ENCODE peak calls at places on chromosomes 13 and 19, in six cellular contexts. K is fibroblast of lung, H is retinal pigment epithelial cell, M is A549, Z is neural progenitor cell, X is fibroblast of the aortic adventitia. S is an unnamed sample.

GRCh38 chr13:105821337-105821736 is 714.1 kb downstream of the EFNB2 start:
- DNase-seq in K (no peak), Z (no peak), X (no peak), M (no peak), H (no peak), S (no peak)

GRCh38 chr13:95636853-95637252 is 7.7 kb downstream of the DZIP1 start:
- DNase-seq in H (no peak), Z (no peak), M (no peak), X (no peak), K (no peak), S (no peak)

GRCh38 chr19:6020166-6020967 is 42.4 kb upstream of the RANBP3 start:
- DNase-seq in Z (no peak), K (no peak), M (no peak), X (no peak), H (no peak), S (no peak)

GRCh38 chr19:11091343-11092153 is 2.3 kb downstream of the LDLR start:
- DNase-seq in H (peak; percentile 53), K (peak; percentile 99), X (peak; percentile 90), M (peak; percentile 82), Z (no peak), S (peak; percentile 66)

GRCh38 chr19:48702701-48703100 is 6.9 kb downstream of the FUT2 start:
- DNase-seq in X (no peak), H (no peak), K (no peak), M (no peak), Z (no peak), S (no peak)

GRCh38 chr19:18304496-18305312 is 18.2 kb downstream of the LSM4 start:
- DNase-seq in H (peak; percentile 82), M (peak; percentile 79), Z (peak; percentile 76), K (peak; percentile 80), X (peak; percentile 72), S (peak; percentile 89)

GRCh38 chr19:35254341-35255297 is 5.8 kb downstream of the LSR start:
- DNase-seq in Z (no peak), K (no peak), H (no peak), M (no peak), X (no peak), S (no peak)

GRCh38 chr13:30463820-30464495 is 1.8 kb downstream of the HMGB1 start:
- DNase-seq in H (no peak), Z (no peak), M (peak; percentile 46), K (peak; percentile 62), X (peak; percentile 56), S (peak; percentile 57)

GRCh38 chr19:3803114-3803888 is 17.1 kb upstream of the MATK start:
- DNase-seq in H (no peak), K (no peak), X (no peak), Z (no peak), M (no peak), S (no peak)

GRCh38 chr13:99396446-99396845 is 89.2 kb upstream of the GPR183 start:
- DNase-seq in X (no peak), K (no peak), H (no peak), M (no peak), Z (no peak), S (no peak)

GRCh38 chr13:45231722-45232121 is 30.9 kb upstream of the KCTD4 start:
- DNase-seq in K (peak; percentile 64), H (peak; percentile 78), Z (no peak), X (peak; percentile 54), M (no peak), S (no peak)

GRCh38 chr19:10095622-10095947 is 6.9 kb downstream of the ANGPTL6 start:
- DNase-seq in H (no peak), X (no peak), K (no peak), Z (no peak), M (no peak), S (no peak)

GRCh38 chr13:35953537-35954206 is 177.5 kb downstream of the DCLK1 start:
- DNase-seq in M (peak; percentile 48), H (peak; percentile 58), Z (peak; percentile 86), K (peak; percentile 88), X (peak; percentile 95), S (peak; percentile 90)

GRCh38 chr19:48596679-48597465 is 9.7 kb upstream of the SPACA4 start:
- DNase-seq in Z (no peak), X (no peak), H (no peak), K (no peak), M (no peak), S (no peak)

GRCh38 chr19:33385956-33386355 is 12.4 kb downstream of the CEBPG start:
- DNase-seq in Z (no peak), M (no peak), H (no peak), K (no peak), X (no peak), S (no peak)

GRCh38 chr19:6576869-6577281 is 14.1 kb downstream of the CD70 start:
- DNase-seq in X (no peak), K (no peak), H (no peak), M (peak; percentile 42), Z (no peak), S (no peak)

GRCh38 chr19:48713041-48713863 is 6.3 kb downstream of the MAMSTR start:
- DNase-seq in Z (peak; percentile 74), H (no peak), X (no peak), M (peak; percentile 75), K (peak; percentile 27), S (no peak)

GRCh38 chr19:5808120-5808816 is 3.4 kb downstream of the NRTN start:
- DNase-seq in M (no peak), H (no peak), X (no peak), Z (no peak), K (no peak), S (no peak)

GRCh38 chr13:111033172-111034133 is 81.7 kb upstream of the ARHGEF7 start:
- DNase-seq in X (no peak), Z (no peak), H (no peak), M (no peak), K (no peak), S (no peak)

GRCh38 chr19:9076886-9077285 is 10.0 kb upstream of the OR1M1 start:
- DNase-seq in H (no peak), M (no peak), Z (no peak), X (no peak), K (peak; percentile 20), S (no peak)

GRCh38 chr13:23703241-23703640 is 133.0 kb downstream of the TNFRSF19 start:
- DNase-seq in K (no peak), M (no peak), X (no peak), H (no peak), Z (no peak), S (no peak)

GRCh38 chr13:61316647-61317046 is 99.0 kb downstream of the PCDH20 start:
- DNase-seq in X (no peak), Z (peak; percentile 53), K (no peak), M (no peak), H (no peak), S (no peak)

GRCh38 chr19:4909172-4909896 is at the start of gene UHRF1:
- DNase-seq in X (no peak), Z (peak; percentile 58), K (peak; percentile 35), M (peak; percentile 52), H (no peak), S (no peak)

GRCh38 chr19:58227964-58228583 is 640 bp upstream of the ZNF544 start:
- DNase-seq in Z (peak; percentile 7), M (no peak), X (no peak), H (no peak), K (no peak), S (no peak)

GRCh38 chr13:51064753-51065152 is 46.3 kb downstream of the C13orf42 start:
- DNase-seq in Z (no peak), M (no peak), K (no peak), X (no peak), H (no peak), S (no peak)
- H3K4me3 ChIP-seq in Z (no peak overlapping the region), M (no peak overlapping the region), K (no peak overlapping the region), X (no peak overlapping the region), H (no peak overlapping the region), S (no peak overlapping the region)

GRCh38 chr19:22422220-22422619 is at the start of gene ZNF98:
- DNase-seq in X (no peak), M (no peak), Z (no peak), K (no peak), H (peak; percentile 4), S (peak; percentile 66)
- H3K4me3 ChIP-seq in X (no peak within 1 kb of the TSS), M (no peak within 1 kb of the TSS), Z (no peak within 1 kb of the TSS), K (no peak within 1 kb of the TSS), H (peak within 1 kb of the TSS; percentile 49), S (peak within 1 kb of the TSS; percentile 50)

DNA sequence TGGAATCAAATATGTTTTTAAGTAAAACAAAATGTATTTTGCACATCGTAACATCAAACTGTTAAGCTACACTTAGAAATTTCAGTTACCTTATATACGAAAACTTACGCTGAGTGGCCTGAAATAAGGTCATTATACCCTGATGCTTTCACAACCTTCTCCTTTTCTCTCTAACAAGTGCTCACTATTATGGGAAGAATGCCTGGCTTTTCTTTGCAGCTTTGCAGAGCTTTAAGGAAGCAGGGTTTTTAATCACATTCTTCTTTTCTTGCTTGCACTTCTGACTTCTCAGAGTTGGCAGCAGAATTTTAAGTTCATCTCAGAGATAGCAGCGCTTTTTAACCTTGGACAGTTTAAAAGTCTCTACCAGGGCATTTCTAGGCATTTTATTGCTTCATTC is 285.1 kb downstream of the SPRY2 start:
- DNase-seq in H (peak; percentile 44), Z (peak; percentile 62), M (no peak), K (no peak), X (no peak), S (no peak)
- H3K4me3 ChIP-seq in H (no peak overlapping the region), Z (no peak overlapping the region), M (no peak overlapping the region), K (no peak overlapping the region), X (no peak overlapping the region), S (no peak overlapping the region)

GRCh38 chr13:42022796-42023493 is 25.5 kb upstream of the DGKH start:
- DNase-seq in M (no peak), H (no peak), Z (peak; percentile 21), K (peak; percentile 63), X (peak; percentile 58), S (no peak)

GRCh38 chr13:42027286-42027685 is 21.2 kb upstream of the DGKH start:
- DNase-seq in Z (no peak), K (no peak), H (no peak), X (no peak), M (no peak), S (no peak)

DNA sequence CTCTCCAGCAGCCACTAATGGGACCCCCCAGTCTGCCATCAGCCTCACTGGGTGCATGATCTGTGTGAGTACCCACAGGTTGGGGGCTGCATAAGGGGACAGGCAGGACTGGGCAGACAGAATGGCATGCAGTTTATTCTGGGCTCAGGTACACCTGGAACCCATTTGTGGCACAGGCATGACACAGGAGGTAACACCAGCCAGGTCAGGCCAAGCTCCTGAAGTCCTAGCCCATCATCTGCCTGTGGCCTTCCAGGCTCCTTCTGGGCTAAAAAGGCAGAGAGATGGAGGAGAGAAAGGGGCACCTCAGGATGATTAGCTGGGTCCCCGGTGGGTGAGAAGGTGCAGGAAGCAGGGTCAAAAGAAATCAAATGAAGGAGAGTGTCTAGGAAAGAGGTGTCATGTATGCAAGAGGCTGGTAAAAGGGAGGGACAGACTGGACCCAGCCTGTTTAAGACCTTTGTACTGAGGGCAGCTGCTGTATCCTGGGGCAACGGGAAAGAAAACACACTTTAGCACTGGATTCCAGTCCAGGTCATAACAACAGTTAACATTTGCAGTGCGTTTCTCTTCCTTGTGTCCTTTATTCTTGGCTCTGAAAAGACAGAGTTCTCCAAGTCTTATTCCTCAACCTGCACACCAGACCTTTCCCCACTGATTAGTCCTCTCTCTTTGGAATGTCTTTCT is 20.2 kb upstream of the DGKH start:
- DNase-seq in H (no peak), Z (no peak), X (no peak), M (peak; percentile 53), K (no peak), S (no peak)
- H3K4me3 ChIP-seq in H (no peak overlapping the region), Z (no peak overlapping the region), X (no peak overlapping the region), M (no peak overlapping the region), K (no peak overlapping the region), S (no peak overlapping the region)

S was measured in heart right ventricle.